ENCODE peak calls at places on chromosomes 4 and X, in five cellular contexts. X, N, F, I and V are unnamed samples.

GRCh38 chrX:136168929-136169735 is 21.8 kb downstream of the FHL1 start:
- DNase-seq in X (no peak), N (no peak), F (no peak), I (peak), V (peak)

GRCh38 chr4:4585012-4585670 is 43.3 kb upstream of the STX18 start:
- DNase-seq in X (no peak), N (no peak), F (no peak), I (no peak), V (peak)

GRCh38 chr4:112153222-112153791 is 8.1 kb downstream of the FAM241A start:
- DNase-seq in X (no peak), N (no peak), F (no peak), I (no peak), V (no peak)

GRCh38 chr4:163866728-163867313 is 372.3 kb downstream of the TMA16 start:
- DNase-seq in X (no peak), N (no peak), F (no peak), I (no peak), V (peak)

GRCh38 chr4:6085028-6085942 is 67.1 kb upstream of the C4orf50 start:
- DNase-seq in X (no peak), N (no peak), F (no peak), I (no peak), V (no peak)

GRCh38 chrX:153642313-153642654 is 4.7 kb upstream of the DUSP9 start:
- DNase-seq in X (no peak), N (no peak), F (no peak), I (peak), V (no peak)

GRCh38 chr4:7299908-7300710 is 107.8 kb downstream of the SORCS2 start:
- DNase-seq in X (no peak), N (no peak), F (no peak), I (no peak), V (no peak)

GRCh38 chr4:184268574-184269160 is 51.0 kb upstream of the ENPP6 start:
- DNase-seq in X (no peak), N (no peak), F (no peak), I (no peak), V (no peak)

GRCh38 chr4:182624281-182624680 is 292.9 kb downstream of the DCTD start:
- DNase-seq in X (no peak), N (no peak), F (no peak), I (no peak), V (no peak)

GRCh38 chrX:71565634-71566033 is 12.6 kb upstream of the GCNA start:
- DNase-seq in X (no peak), N (no peak), F (no peak), I (no peak), V (no peak)

GRCh38 chr4:107058828-107059227 is 22.7 kb upstream of the DKK2 start:
- DNase-seq in X (no peak), N (no peak), F (no peak), I (no peak), V (no peak)

GRCh38 chr4:127936974-127937373 is 28.0 kb downstream of the MFSD8 start:
- DNase-seq in X (no peak), N (no peak), F (no peak), I (no peak), V (no peak)

GRCh38 chr4:24853142-24853541 is 57.8 kb downstream of the SOD3 start:
- DNase-seq in X (no peak), N (no peak), F (no peak), I (no peak), V (no peak)

GRCh38 chrX:80285131-80285773 is 135.0 kb upstream of the TENT5D start:
- DNase-seq in X (no peak), N (no peak), F (no peak), I (no peak), V (peak)

GRCh38 chrX:151816914-151817313 is 82.4 kb downstream of the CNGA2 start:
- DNase-seq in X (no peak), N (no peak), F (no peak), I (no peak), V (no peak)

GRCh38 chr4:98522603-98523395 is 135.6 kb downstream of the TSPAN5 start:
- DNase-seq in X (no peak), N (no peak), F (no peak), I (no peak), V (no peak)

GRCh38 chrX:19560611-19561010 is 45.3 kb upstream of the MAP3K15 start:
- DNase-seq in X (no peak), N (no peak), F (no peak), I (no peak), V (no peak)

GRCh38 chrX:47358387-47359065 is 11.9 kb upstream of the ZNF157 start:
- DNase-seq in X (no peak), N (peak), F (no peak), I (no peak), V (no peak)

GRCh38 chrX:389021-389441 is 2.3 kb upstream of the PPP2R3B start:
- DNase-seq in X (no peak), N (no peak), F (no peak), I (peak), V (no peak)

GRCh38 chr4:7223566-7223965 is 31.2 kb downstream of the SORCS2 start:
- DNase-seq in X (no peak), N (no peak), F (no peak), I (no peak), V (peak)

GRCh38 chr4:12319765-12320164 is 891.1 kb upstream of the HS3ST1 start:
- DNase-seq in X (no peak), N (no peak), F (no peak), I (no peak), V (no peak)

GRCh38 chrX:147914609-147915008 is 2.9 kb downstream of the FMR1 start:
- DNase-seq in X (no peak), N (no peak), F (no peak), I (no peak), V (no peak)